ENCODE peak calls at places on chromosomes 12 and 14, in ten cellular contexts. One of them, this sample, is unnamed.

GRCh38 chr14:79965896-79966295 is 245.4 kb downstream of the DIO2 start:
- DNase-seq in pancreas: no peak
- DNase-seq in H9: no peak
- DNase-seq in SK-N-MC: no peak
- DNase-seq in A549: peak; percentile 2
- DNase-seq in caudate nucleus: no peak
- DNase-seq in right cardiac atrium: no peak
- DNase-seq in uterus: no peak
- DNase-seq in neural progenitor cell: no peak
- DNase-seq in tibial artery: no peak
- DNase-seq in this sample: no peak

GRCh38 chr14:49972840-49973239 is 80.0 kb downstream of the ARF6 start:
- DNase-seq in H9: no peak
- DNase-seq in SK-N-MC: no peak
- DNase-seq in neural progenitor cell: no peak
- DNase-seq in tibial artery: no peak
- DNase-seq in uterus: peak; percentile 54
- DNase-seq in right cardiac atrium: no peak
- DNase-seq in pancreas: peak; percentile 59
- DNase-seq in caudate nucleus: no peak
- DNase-seq in A549: peak; percentile 88
- DNase-seq in this sample: no peak

GRCh38 chr12:111425655-111426054 is 19.9 kb downstream of the SH2B3 start:
- DNase-seq in caudate nucleus: no peak
- DNase-seq in neural progenitor cell: no peak
- DNase-seq in H9: no peak
- DNase-seq in tibial artery: no peak
- DNase-seq in uterus: no peak
- DNase-seq in right cardiac atrium: no peak
- DNase-seq in pancreas: no peak
- DNase-seq in A549: no peak
- DNase-seq in SK-N-MC: no peak
- DNase-seq in this sample: no peak

GRCh38 chr14:100640481-100641273 is 53.5 kb upstream of the BEGAIN start:
- DNase-seq in tibial artery: no peak
- DNase-seq in right cardiac atrium: no peak
- DNase-seq in neural progenitor cell: no peak
- DNase-seq in uterus: no peak
- DNase-seq in A549: no peak
- DNase-seq in SK-N-MC: no peak
- DNase-seq in H9: no peak
- DNase-seq in caudate nucleus: no peak
- DNase-seq in pancreas: no peak
- DNase-seq in this sample: no peak

GRCh38 chr12:71421007-71421406 is 18.6 kb upstream of the LGR5 start:
- DNase-seq in uterus: no peak
- DNase-seq in tibial artery: no peak
- DNase-seq in pancreas: no peak
- DNase-seq in caudate nucleus: no peak
- DNase-seq in A549: no peak
- DNase-seq in SK-N-MC: no peak
- DNase-seq in neural progenitor cell: no peak
- DNase-seq in H9: no peak
- DNase-seq in right cardiac atrium: no peak
- DNase-seq in this sample: no peak

GRCh38 chr14:81337073-81337472 is 63.1 kb downstream of the STON2 start:
- DNase-seq in right cardiac atrium: no peak
- DNase-seq in caudate nucleus: no peak
- DNase-seq in H9: no peak
- DNase-seq in neural progenitor cell: no peak
- DNase-seq in uterus: no peak
- DNase-seq in tibial artery: no peak
- DNase-seq in A549: no peak
- DNase-seq in SK-N-MC: no peak
- DNase-seq in pancreas: no peak
- DNase-seq in this sample: no peak

GRCh38 chr12:55280991-55281390 is 15.4 kb downstream of the OR6C6 start:
- DNase-seq in A549: no peak
- DNase-seq in pancreas: no peak
- DNase-seq in neural progenitor cell: no peak
- DNase-seq in tibial artery: no peak
- DNase-seq in SK-N-MC: no peak
- DNase-seq in H9: no peak
- DNase-seq in caudate nucleus: no peak
- DNase-seq in right cardiac atrium: no peak
- DNase-seq in uterus: no peak
- DNase-seq in this sample: no peak

GRCh38 chr14:51862171-51862838 is 1.9 kb downstream of the GNG2 start:
- DNase-seq in A549: no peak
- DNase-seq in uterus: no peak
- DNase-seq in pancreas: no peak
- DNase-seq in H9: no peak
- DNase-seq in SK-N-MC: no peak
- DNase-seq in right cardiac atrium: no peak
- DNase-seq in neural progenitor cell: no peak
- DNase-seq in tibial artery: no peak
- DNase-seq in caudate nucleus: no peak
- DNase-seq in this sample: no peak

GRCh38 chr14:34496679-34497513 is 34.9 kb upstream of the SPTSSA start:
- DNase-seq in H9: peak; percentile 86
- DNase-seq in caudate nucleus: peak; percentile 18
- DNase-seq in SK-N-MC: no peak
- DNase-seq in uterus: peak; percentile 90
- DNase-seq in neural progenitor cell: peak; percentile 28
- DNase-seq in pancreas: peak; percentile 40
- DNase-seq in tibial artery: peak; percentile 87
- DNase-seq in right cardiac atrium: peak; percentile 89
- DNase-seq in A549: peak; percentile 99
- DNase-seq in this sample: peak; percentile 94

GRCh38 chr14:61454545-61454944 is 133.2 kb downstream of the PRKCH start:
- DNase-seq in A549: no peak
- DNase-seq in H9: no peak
- DNase-seq in caudate nucleus: no peak
- DNase-seq in uterus: no peak
- DNase-seq in neural progenitor cell: no peak
- DNase-seq in pancreas: no peak
- DNase-seq in SK-N-MC: no peak
- DNase-seq in right cardiac atrium: no peak
- DNase-seq in tibial artery: no peak
- DNase-seq in this sample: no peak

GRCh38 chr14:93063393-93063792 is 52.3 kb downstream of the ITPK1 start:
- DNase-seq in H9: no peak
- DNase-seq in caudate nucleus: no peak
- DNase-seq in tibial artery: no peak
- DNase-seq in right cardiac atrium: no peak
- DNase-seq in A549: no peak
- DNase-seq in pancreas: no peak
- DNase-seq in uterus: no peak
- DNase-seq in SK-N-MC: no peak
- DNase-seq in neural progenitor cell: no peak
- DNase-seq in this sample: no peak

GRCh38 chr14:93060841-93061240 is 54.9 kb downstream of the ITPK1 start:
- DNase-seq in caudate nucleus: no peak
- DNase-seq in A549: no peak
- DNase-seq in uterus: no peak
- DNase-seq in right cardiac atrium: no peak
- DNase-seq in SK-N-MC: no peak
- DNase-seq in tibial artery: no peak
- DNase-seq in pancreas: no peak
- DNase-seq in neural progenitor cell: no peak
- DNase-seq in H9: no peak
- DNase-seq in this sample: no peak

GRCh38 chr14:93059260-93059659 is 56.5 kb downstream of the ITPK1 start:
- DNase-seq in H9: no peak
- DNase-seq in uterus: no peak
- DNase-seq in pancreas: no peak
- DNase-seq in right cardiac atrium: no peak
- DNase-seq in SK-N-MC: no peak
- DNase-seq in A549: no peak
- DNase-seq in neural progenitor cell: no peak
- DNase-seq in tibial artery: no peak
- DNase-seq in caudate nucleus: no peak
- DNase-seq in this sample: no peak

GRCh38 chr14:93059917-93060545 is 55.7 kb downstream of the ITPK1 start:
- DNase-seq in tibial artery: no peak
- DNase-seq in H9: peak; percentile 59
- DNase-seq in caudate nucleus: peak; percentile 35
- DNase-seq in right cardiac atrium: no peak
- DNase-seq in uterus: no peak
- DNase-seq in neural progenitor cell: no peak
- DNase-seq in pancreas: no peak
- DNase-seq in SK-N-MC: no peak
- DNase-seq in A549: peak; percentile 21
- DNase-seq in this sample: no peak

DNA sequence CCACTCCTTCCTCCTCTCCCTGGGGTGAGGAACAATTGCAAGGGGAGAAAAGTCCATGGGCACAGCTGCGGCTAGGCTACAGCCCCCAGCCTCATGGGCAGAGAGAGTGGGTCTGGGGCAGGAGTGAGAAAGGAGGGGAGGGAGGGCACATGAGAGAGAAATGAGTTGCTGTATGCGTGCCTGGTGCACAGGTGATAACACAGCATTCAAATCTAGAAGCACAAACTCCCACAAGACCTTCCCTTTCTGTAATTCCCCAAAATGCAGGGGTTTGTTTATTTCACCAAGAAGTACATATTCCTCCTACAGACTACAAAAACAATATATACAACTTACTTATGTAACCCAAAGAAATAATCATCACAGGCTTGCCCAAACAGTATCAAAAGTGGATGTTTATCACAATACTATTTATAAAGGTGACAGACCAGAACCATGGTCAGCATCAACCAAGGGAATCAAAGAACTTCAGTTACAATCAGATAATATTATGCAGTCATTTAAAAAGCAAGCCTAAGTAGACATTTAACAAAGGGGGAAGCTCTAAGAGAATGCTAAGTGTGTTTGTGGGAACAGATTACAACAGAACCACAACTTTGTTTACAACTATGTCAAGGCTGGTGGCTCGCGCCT is 54.2 kb downstream of the ITPK1 start:
- DNase-seq in pancreas: no peak
- DNase-seq in right cardiac atrium: no peak
- DNase-seq in tibial artery: no peak
- DNase-seq in A549: no peak
- DNase-seq in neural progenitor cell: no peak
- DNase-seq in uterus: no peak
- DNase-seq in H9: no peak
- DNase-seq in caudate nucleus: no peak
- DNase-seq in SK-N-MC: no peak
- DNase-seq in this sample: no peak
- H3K27ac ChIP-seq in pancreas: no peak overlapping the region
- H3K27ac ChIP-seq in right cardiac atrium: no peak overlapping the region
- H3K27ac ChIP-seq in tibial artery: peak overlapping the region; percentile 10
- H3K27ac ChIP-seq in A549: no peak overlapping the region
- H3K27ac ChIP-seq in neural progenitor cell: no peak overlapping the region
- H3K27ac ChIP-seq in uterus: peak overlapping the region; percentile 57
- H3K27ac ChIP-seq in H9: no peak overlapping the region
- H3K27ac ChIP-seq in caudate nucleus: no peak overlapping the region
- H3K27ac ChIP-seq in SK-N-MC: no peak overlapping the region
- H3K27ac ChIP-seq in this sample: no peak overlapping the region

DNA sequence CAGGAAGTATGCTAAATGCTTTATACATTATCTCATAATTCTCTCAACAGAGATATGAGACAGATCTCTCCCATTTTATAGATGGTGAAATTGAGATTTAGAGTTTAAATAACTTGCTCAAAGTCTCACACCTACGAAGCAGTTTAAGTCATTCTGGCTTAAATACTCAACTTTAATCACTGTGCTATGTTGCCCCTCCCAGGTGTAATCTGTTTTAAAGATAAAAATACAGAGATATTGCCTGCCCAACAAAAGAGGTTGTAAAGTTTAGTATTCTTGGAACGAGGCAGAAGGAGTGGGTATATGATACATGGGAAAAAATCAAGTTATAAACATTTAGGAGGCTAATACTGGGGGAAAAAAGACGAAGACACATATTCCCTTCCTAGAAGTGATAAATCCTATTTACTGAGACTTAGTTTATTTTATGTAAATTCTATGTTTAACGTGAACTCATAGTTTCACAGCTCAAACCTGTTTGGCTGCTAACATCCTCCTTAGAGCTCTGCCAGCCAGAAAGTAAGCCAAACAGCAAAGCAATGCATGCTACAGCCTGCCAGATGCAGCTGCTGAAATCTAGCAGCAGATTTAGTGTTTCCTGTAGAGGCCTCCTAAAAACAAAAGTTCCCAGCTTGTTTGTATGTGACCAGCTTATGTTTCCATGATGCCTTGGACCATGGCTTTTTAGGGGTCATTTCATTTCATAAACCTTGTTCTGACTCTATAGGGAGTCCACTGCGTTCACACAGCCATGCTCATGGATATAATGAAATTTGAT is 157.0 kb upstream of the LRIG3 start:
- DNase-seq in SK-N-MC: no peak
- DNase-seq in pancreas: no peak
- DNase-seq in neural progenitor cell: peak; percentile 30
- DNase-seq in right cardiac atrium: no peak
- DNase-seq in H9: no peak
- DNase-seq in uterus: no peak
- DNase-seq in caudate nucleus: no peak
- DNase-seq in A549: no peak
- DNase-seq in tibial artery: no peak
- DNase-seq in this sample: no peak
- H3K27ac ChIP-seq in SK-N-MC: no peak overlapping the region
- H3K27ac ChIP-seq in pancreas: no peak overlapping the region
- H3K27ac ChIP-seq in neural progenitor cell: no peak overlapping the region
- H3K27ac ChIP-seq in right cardiac atrium: no peak overlapping the region
- H3K27ac ChIP-seq in H9: no peak overlapping the region
- H3K27ac ChIP-seq in uterus: no peak overlapping the region
- H3K27ac ChIP-seq in caudate nucleus: no peak overlapping the region
- H3K27ac ChIP-seq in A549: no peak overlapping the region
- H3K27ac ChIP-seq in tibial artery: no peak overlapping the region
- H3K27ac ChIP-seq in this sample: no peak overlapping the region

DNA sequence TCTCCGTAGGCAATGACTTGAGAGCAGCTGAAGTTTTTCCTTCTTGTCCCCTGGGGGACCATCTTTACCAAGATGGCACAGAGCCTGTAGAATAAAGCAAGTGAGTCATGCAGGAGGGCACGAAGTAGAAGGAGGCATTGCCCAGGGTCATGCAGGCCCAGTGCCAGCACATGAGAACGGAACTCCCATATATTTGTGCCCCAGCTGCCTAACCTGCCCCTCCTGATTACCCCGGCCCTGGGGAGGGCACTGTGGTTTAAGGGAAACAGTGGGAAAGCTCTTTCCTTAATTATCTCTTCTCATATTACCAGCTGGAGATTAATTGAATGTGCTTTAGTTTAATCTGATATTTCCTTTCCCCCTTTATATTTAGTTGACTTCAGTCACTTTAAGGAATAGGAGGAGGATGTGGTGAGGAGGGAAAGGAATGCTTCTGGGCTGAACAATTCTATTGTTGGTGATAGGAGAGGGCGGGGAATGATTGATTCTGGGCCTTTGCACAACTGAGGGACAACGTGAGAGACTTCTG is 51.9 kb downstream of the RASSF8 start:
- DNase-seq in H9: no peak
- DNase-seq in pancreas: no peak
- DNase-seq in neural progenitor cell: peak; percentile 43
- DNase-seq in SK-N-MC: no peak
- DNase-seq in right cardiac atrium: no peak
- DNase-seq in A549: no peak
- DNase-seq in uterus: no peak
- DNase-seq in tibial artery: no peak
- DNase-seq in caudate nucleus: no peak
- DNase-seq in this sample: no peak
- H3K27ac ChIP-seq in H9: no peak overlapping the region
- H3K27ac ChIP-seq in pancreas: peak overlapping the region; percentile 13
- H3K27ac ChIP-seq in neural progenitor cell: peak overlapping the region; percentile 7
- H3K27ac ChIP-seq in SK-N-MC: no peak overlapping the region
- H3K27ac ChIP-seq in right cardiac atrium: peak overlapping the region; percentile 43
- H3K27ac ChIP-seq in A549: no peak overlapping the region
- H3K27ac ChIP-seq in uterus: peak overlapping the region; percentile 88
- H3K27ac ChIP-seq in tibial artery: peak overlapping the region; percentile 66
- H3K27ac ChIP-seq in caudate nucleus: peak overlapping the region; percentile 61
- H3K27ac ChIP-seq in this sample: peak overlapping the region; percentile 88

GRCh38 chr14:32202468-32202865 is 602 bp downstream of the RNU6-8 start:
- DNase-seq in right cardiac atrium: no peak
- DNase-seq in neural progenitor cell: peak; percentile 57
- DNase-seq in SK-N-MC: peak; percentile 18
- DNase-seq in tibial artery: no peak
- DNase-seq in pancreas: no peak
- DNase-seq in caudate nucleus: no peak
- DNase-seq in H9: no peak
- DNase-seq in A549: peak; percentile 52
- DNase-seq in uterus: no peak
- DNase-seq in this sample: no peak
- H3K27ac ChIP-seq in right cardiac atrium: peak overlapping the region; percentile 84
- H3K27ac ChIP-seq in neural progenitor cell: no peak overlapping the region
- H3K27ac ChIP-seq in SK-N-MC: peak overlapping the region; percentile 91
- H3K27ac ChIP-seq in tibial artery: peak overlapping the region; percentile 86
- H3K27ac ChIP-seq in pancreas: peak overlapping the region; percentile 92
- H3K27ac ChIP-seq in caudate nucleus: peak overlapping the region; percentile 96
- H3K27ac ChIP-seq in H9: no peak overlapping the region
- H3K27ac ChIP-seq in A549: peak overlapping the region; percentile 80
- H3K27ac ChIP-seq in uterus: peak overlapping the region; percentile 89
- H3K27ac ChIP-seq in this sample: peak overlapping the region; percentile 88